ENCODE peak calls at places on chromosome 21, in ten cellular contexts. Q is colonic mucosa, M is MM.1S, D is left ventricle myocardium inferior, I is Peyer's patch, L is sigmoid colon, K is tibial nerve, W is heart left ventricle, S is esophagus squamous epithelium, J is ovary. Y is an unnamed sample. For H3K27me3 and H3K4me1, the result is how much of the 10 kb centered on the place peaks cover.

GRCh38 chr21:35394634-35395369 is 345.7 kb upstream of the RUNX1 start:
- DNase-seq in M (no peak), W (no peak), K (no peak), I (no peak), D (no peak), Q (no peak), S (no peak), J (no peak), L (no peak), Y (no peak)

GRCh38 chr21:26157842-26158241 is 12.7 kb downstream of the APP start:
- DNase-seq in D (no peak), M (no peak), W (no peak), S (no peak), L (no peak), J (no peak), K (no peak), I (no peak), Q (no peak), Y (no peak)

GRCh38 chr21:15560383-15561056 is 169.3 kb upstream of the USP25 start:
- DNase-seq in M (no peak), I (no peak), J (no peak), S (no peak), W (no peak), K (no peak), Q (no peak), L (no peak), D (no peak), Y (no peak)

GRCh38 chr21:27154451-27155129 is 187.7 kb upstream of the ADAMTS5 start:
- DNase-seq in I (no peak), D (no peak), J (no peak), Q (no peak), M (no peak), W (no peak), L (no peak), K (no peak), S (no peak), Y (no peak)

GRCh38 chr21:45818276-45818903 is 163.2 kb upstream of the COL6A1 start:
- DNase-seq in J (no peak), I (no peak), W (no peak), K (no peak), S (no peak), L (peak), D (no peak), M (no peak), Q (no peak), Y (no peak)

GRCh38 chr21:18840239-18840638 is 436.7 kb upstream of the TMPRSS15 start:
- DNase-seq in Q (no peak), D (no peak), J (no peak), I (no peak), K (no peak), L (no peak), M (peak), S (no peak), W (no peak), Y (no peak)

GRCh38 chr21:33901421-33902288 is 13.9 kb downstream of the ATP5PO start:
- DNase-seq in K (peak), W (peak), M (peak), I (peak), S (no peak), J (no peak), D (no peak), L (peak), Q (no peak), Y (no peak)

GRCh38 chr21:27647401-27647800 is 680.5 kb upstream of the ADAMTS5 start:
- DNase-seq in J (no peak), L (no peak), W (no peak), K (no peak), D (no peak), M (no peak), S (no peak), I (no peak), Q (no peak), Y (no peak)

GRCh38 chr21:18893411-18893810 is 489.8 kb upstream of the TMPRSS15 start:
- DNase-seq in S (no peak), M (no peak), K (no peak), I (no peak), Q (no peak), D (no peak), W (no peak), J (no peak), L (no peak), Y (no peak)

GRCh38 chr21:25127007-25127406 is 480.3 kb downstream of the MRPL39 start:
- DNase-seq in Q (no peak), K (no peak), S (no peak), J (no peak), L (no peak), I (no peak), M (no peak), W (no peak), D (no peak), Y (no peak)

GRCh38 chr21:33608559-33608958 is 20.1 kb upstream of the DONSON start:
- DNase-seq in I (no peak), J (no peak), M (no peak), K (no peak), L (no peak), S (no peak), W (no peak), D (no peak), Q (no peak), Y (no peak)

GRCh38 chr21:46128983-46129571 is 26.3 kb downstream of the FTCD start:
- DNase-seq in M (no peak), D (peak), Q (no peak), J (peak), L (peak), W (no peak), S (no peak), K (no peak), I (no peak), Y (peak)

GRCh38 chr21:33036430-33037162 is 10.9 kb downstream of the OLIG2 start:
- DNase-seq in Q (no peak), L (peak), W (no peak), M (peak), S (no peak), D (peak), I (no peak), K (no peak), J (no peak), Y (no peak)

GRCh38 chr21:35616090-35616489 is 444.2 kb downstream of the SETD4 start:
- DNase-seq in I (no peak), J (no peak), W (no peak), L (no peak), S (no peak), M (no peak), D (no peak), K (peak), Q (no peak), Y (no peak)

GRCh38 chr21:14526199-14526598 is 19.9 kb downstream of the SAMSN1 start:
- DNase-seq in S (no peak), J (no peak), I (no peak), W (no peak), D (no peak), L (no peak), M (no peak), K (no peak), Q (no peak), Y (no peak)

GRCh38 chr21:46515109-46515508 is 56.4 kb downstream of the DIP2A start:
- DNase-seq in W (peak), J (peak), I (no peak), L (peak), K (peak), S (no peak), M (no peak), D (peak), Q (no peak), Y (no peak)

GRCh38 chr21:16455526-16455925 is 725.7 kb downstream of the USP25 start:
- DNase-seq in W (no peak), K (no peak), L (no peak), I (no peak), D (no peak), Q (no peak), S (no peak), J (no peak), M (no peak), Y (no peak)

GRCh38 chr21:34126269-34126668 is 52.9 kb downstream of the MRPS6 start:
- DNase-seq in K (no peak), W (no peak), D (no peak), J (no peak), L (peak), Q (no peak), M (no peak), I (no peak), S (no peak), Y (no peak)

GRCh38 chr21:27314096-27314495 is 347.2 kb upstream of the ADAMTS5 start:
- DNase-seq in D (no peak), I (no peak), M (no peak), Q (no peak), S (no peak), L (no peak), J (no peak), W (no peak), K (no peak), Y (no peak)

GRCh38 chr21:41821756-41822431 is 55.0 kb upstream of the RIPK4 start:
- DNase-seq in Q (no peak), J (no peak), S (no peak), W (no peak), D (no peak), K (no peak), I (no peak), M (no peak), L (peak), Y (no peak)

DNA sequence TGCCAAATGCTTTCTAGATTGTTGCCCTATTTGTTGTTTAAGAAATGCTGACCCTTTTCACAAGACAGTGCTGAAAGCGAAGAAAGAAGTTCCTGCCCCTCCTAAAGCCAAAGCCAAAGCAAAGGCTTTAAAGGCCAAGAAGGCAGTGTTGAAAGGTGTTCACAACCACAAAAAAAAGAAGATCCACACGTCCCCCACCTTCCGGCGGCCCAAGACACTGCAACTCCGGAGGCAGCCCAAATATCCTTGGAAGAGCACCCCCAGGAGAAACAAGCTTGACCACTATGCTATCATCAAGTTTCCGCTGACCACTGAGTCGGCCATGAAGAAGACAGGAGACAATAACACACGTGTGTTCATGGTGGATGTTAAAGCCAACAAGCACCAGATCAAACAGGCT is 55.7 kb downstream of the PSMG1 start:
- DNase-seq in Q (no peak), J (no peak), M (no peak), I (no peak), L (no peak), W (no peak), S (no peak), D (no peak), K (no peak), Y (no peak)
- TF ChIP-seq CTCF in Q (no peak), J (no peak), M (no peak), I (no peak), L (no peak), W (no peak), S (no peak), D (no peak), K (no peak), Y (no peak)

GRCh38 chr21:44710294-44710665 is 1.1 kb downstream of the TSPEAR start:
- DNase-seq in Q (no peak), M (no peak), I (no peak), J (no peak), S (no peak), W (no peak), K (no peak), D (no peak), L (no peak), Y (peak)
- H3K27me3 ChIP-seq in Q (half or more), M (half or more), I (under half), J (under half), S (half or more), W (half or more), K (half or more), D (half or more), L (under half), Y (half or more)

GRCh38 chr21:36845070-36845469 is 121.4 kb downstream of the HLCS start:
- DNase-seq in W (no peak), I (no peak), L (no peak), D (no peak), K (no peak), M (no peak), J (no peak), S (no peak), Q (no peak), Y (no peak)
- H3K4me1 ChIP-seq in W (under half), I (under half), L (under half), D (under half), K (under half), M (under half), J (under half), S (under half), Q (under half), Y (under half)

GRCh38 chr21:42983869-42984268 is 9.5 kb downstream of the PKNOX1 start:
- DNase-seq in S (no peak), K (no peak), J (no peak), I (no peak), W (no peak), L (no peak), M (no peak), D (no peak), Q (no peak), Y (no peak)
- TF ChIP-seq CTCF in S (no peak), K (no peak), J (no peak), I (no peak), W (no peak), L (no peak), M (no peak), D (no peak), Q (no peak), Y (no peak)

Y was measured in upper lobe of right lung.